ENCODE peak calls at places on chromosome 16, in nine cellular contexts. One of them, this sample, is unnamed.

GRCh38 chr16:59997706-59998105 is 1263.6 kb upstream of the GOT2 start:
- DNase-seq in CD4-positive, CD25-positive, alpha-beta regulatory T cell: no peak
- DNase-seq in fibroblast of lung: no peak
- DNase-seq in GM23248: no peak
- DNase-seq in caudate nucleus: no peak
- DNase-seq in mesendoderm: no peak
- DNase-seq in psoas muscle: no peak
- DNase-seq in osteoblast: no peak
- DNase-seq in effector memory CD4-positive, alpha-beta T cell: no peak
- DNase-seq in this sample: no peak

GRCh38 chr16:25189305-25189704 is 27.4 kb upstream of the AQP8 start:
- DNase-seq in CD4-positive, CD25-positive, alpha-beta regulatory T cell: no peak
- DNase-seq in osteoblast: no peak
- DNase-seq in GM23248: no peak
- DNase-seq in fibroblast of lung: no peak
- DNase-seq in caudate nucleus: no peak
- DNase-seq in effector memory CD4-positive, alpha-beta T cell: no peak
- DNase-seq in mesendoderm: no peak
- DNase-seq in psoas muscle: no peak
- DNase-seq in this sample: no peak

GRCh38 chr16:3756113-3756512 is 38.8 kb upstream of the TRAP1 start:
- DNase-seq in caudate nucleus: no peak
- DNase-seq in CD4-positive, CD25-positive, alpha-beta regulatory T cell: no peak
- DNase-seq in fibroblast of lung: no peak
- DNase-seq in osteoblast: no peak
- DNase-seq in mesendoderm: no peak
- DNase-seq in psoas muscle: no peak
- DNase-seq in effector memory CD4-positive, alpha-beta T cell: no peak
- DNase-seq in GM23248: no peak
- DNase-seq in this sample: no peak

GRCh38 chr16:49054606-49055005 is 227.0 kb downstream of the CBLN1 start:
- DNase-seq in effector memory CD4-positive, alpha-beta T cell: no peak
- DNase-seq in fibroblast of lung: no peak
- DNase-seq in psoas muscle: no peak
- DNase-seq in mesendoderm: no peak
- DNase-seq in osteoblast: no peak
- DNase-seq in GM23248: no peak
- DNase-seq in CD4-positive, CD25-positive, alpha-beta regulatory T cell: no peak
- DNase-seq in caudate nucleus: no peak
- DNase-seq in this sample: no peak

GRCh38 chr16:79716645-79717323 is 116.2 kb upstream of the MAF start:
- DNase-seq in mesendoderm: no peak
- DNase-seq in caudate nucleus: no peak
- DNase-seq in GM23248: no peak
- DNase-seq in psoas muscle: no peak
- DNase-seq in effector memory CD4-positive, alpha-beta T cell: no peak
- DNase-seq in CD4-positive, CD25-positive, alpha-beta regulatory T cell: no peak
- DNase-seq in fibroblast of lung: no peak
- DNase-seq in osteoblast: no peak
- DNase-seq in this sample: no peak

GRCh38 chr16:80023865-80024264 is 423.3 kb upstream of the MAF start:
- DNase-seq in psoas muscle: no peak
- DNase-seq in fibroblast of lung: peak
- DNase-seq in effector memory CD4-positive, alpha-beta T cell: no peak
- DNase-seq in mesendoderm: no peak
- DNase-seq in GM23248: peak
- DNase-seq in caudate nucleus: no peak
- DNase-seq in osteoblast: peak
- DNase-seq in CD4-positive, CD25-positive, alpha-beta regulatory T cell: no peak
- DNase-seq in this sample: no peak

GRCh38 chr16:64892843-64893242 is 229.0 kb downstream of the CDH11 start:
- DNase-seq in osteoblast: peak
- DNase-seq in caudate nucleus: no peak
- DNase-seq in psoas muscle: no peak
- DNase-seq in effector memory CD4-positive, alpha-beta T cell: no peak
- DNase-seq in fibroblast of lung: peak
- DNase-seq in GM23248: peak
- DNase-seq in mesendoderm: no peak
- DNase-seq in CD4-positive, CD25-positive, alpha-beta regulatory T cell: no peak
- DNase-seq in this sample: no peak

GRCh38 chr16:3665508-3665907 is 11.0 kb downstream of the DNASE1 start:
- DNase-seq in psoas muscle: no peak
- DNase-seq in effector memory CD4-positive, alpha-beta T cell: no peak
- DNase-seq in caudate nucleus: no peak
- DNase-seq in mesendoderm: no peak
- DNase-seq in GM23248: no peak
- DNase-seq in osteoblast: no peak
- DNase-seq in fibroblast of lung: no peak
- DNase-seq in CD4-positive, CD25-positive, alpha-beta regulatory T cell: no peak
- DNase-seq in this sample: no peak

GRCh38 chr16:72400257-72401078 is 228.5 kb upstream of the PMFBP1 start:
- DNase-seq in psoas muscle: no peak
- DNase-seq in mesendoderm: peak
- DNase-seq in effector memory CD4-positive, alpha-beta T cell: no peak
- DNase-seq in GM23248: peak
- DNase-seq in caudate nucleus: peak
- DNase-seq in fibroblast of lung: peak
- DNase-seq in CD4-positive, CD25-positive, alpha-beta regulatory T cell: no peak
- DNase-seq in osteoblast: peak
- DNase-seq in this sample: peak

GRCh38 chr16:30567991-30568638 is 3.4 kb downstream of the ZNF688 start:
- DNase-seq in effector memory CD4-positive, alpha-beta T cell: peak
- DNase-seq in caudate nucleus: no peak
- DNase-seq in psoas muscle: no peak
- DNase-seq in fibroblast of lung: peak
- DNase-seq in osteoblast: peak
- DNase-seq in GM23248: peak
- DNase-seq in mesendoderm: no peak
- DNase-seq in CD4-positive, CD25-positive, alpha-beta regulatory T cell: peak
- DNase-seq in this sample: no peak
- H3K27ac ChIP-seq in effector memory CD4-positive, alpha-beta T cell: peak
- H3K27ac ChIP-seq in caudate nucleus: no peak
- H3K27ac ChIP-seq in psoas muscle: no peak
- H3K27ac ChIP-seq in fibroblast of lung: no peak
- H3K27ac ChIP-seq in osteoblast: peak
- H3K27ac ChIP-seq in GM23248: no peak
- H3K27ac ChIP-seq in mesendoderm: no peak
- H3K27ac ChIP-seq in CD4-positive, CD25-positive, alpha-beta regulatory T cell: peak
- H3K27ac ChIP-seq in this sample: no peak

GRCh38 chr16:30380072-30380471 is 2.3 kb downstream of the SEPTIN1 start:
- DNase-seq in GM23248: no peak
- DNase-seq in caudate nucleus: no peak
- DNase-seq in osteoblast: peak
- DNase-seq in psoas muscle: no peak
- DNase-seq in mesendoderm: no peak
- DNase-seq in fibroblast of lung: no peak
- DNase-seq in CD4-positive, CD25-positive, alpha-beta regulatory T cell: no peak
- DNase-seq in effector memory CD4-positive, alpha-beta T cell: no peak
- DNase-seq in this sample: no peak

GRCh38 chr16:30382398-30383015 is at the start of gene SEPTIN1:
- DNase-seq in fibroblast of lung: no peak
- DNase-seq in caudate nucleus: no peak
- DNase-seq in GM23248: no peak
- DNase-seq in effector memory CD4-positive, alpha-beta T cell: peak
- DNase-seq in CD4-positive, CD25-positive, alpha-beta regulatory T cell: peak
- DNase-seq in psoas muscle: no peak
- DNase-seq in osteoblast: no peak
- DNase-seq in mesendoderm: no peak
- DNase-seq in this sample: no peak

GRCh38 chr16:30379165-30379783 is 3.1 kb downstream of the SEPTIN1 start:
- DNase-seq in caudate nucleus: no peak
- DNase-seq in CD4-positive, CD25-positive, alpha-beta regulatory T cell: no peak
- DNase-seq in osteoblast: peak
- DNase-seq in effector memory CD4-positive, alpha-beta T cell: no peak
- DNase-seq in fibroblast of lung: no peak
- DNase-seq in mesendoderm: no peak
- DNase-seq in GM23248: no peak
- DNase-seq in psoas muscle: no peak
- DNase-seq in this sample: no peak

GRCh38 chr16:30381351-30382041 is 865 bp downstream of the SEPTIN1 start:
- DNase-seq in osteoblast: peak
- DNase-seq in effector memory CD4-positive, alpha-beta T cell: no peak
- DNase-seq in psoas muscle: no peak
- DNase-seq in fibroblast of lung: no peak
- DNase-seq in CD4-positive, CD25-positive, alpha-beta regulatory T cell: no peak
- DNase-seq in GM23248: no peak
- DNase-seq in mesendoderm: no peak
- DNase-seq in caudate nucleus: no peak
- DNase-seq in this sample: no peak

GRCh38 chr16:30380801-30381208 is 1.6 kb downstream of the SEPTIN1 start:
- DNase-seq in mesendoderm: no peak
- DNase-seq in effector memory CD4-positive, alpha-beta T cell: no peak
- DNase-seq in psoas muscle: no peak
- DNase-seq in osteoblast: peak
- DNase-seq in CD4-positive, CD25-positive, alpha-beta regulatory T cell: no peak
- DNase-seq in caudate nucleus: no peak
- DNase-seq in fibroblast of lung: no peak
- DNase-seq in GM23248: no peak
- DNase-seq in this sample: no peak
- H3K27ac ChIP-seq in mesendoderm: no peak
- H3K27ac ChIP-seq in effector memory CD4-positive, alpha-beta T cell: peak
- H3K27ac ChIP-seq in psoas muscle: peak
- H3K27ac ChIP-seq in osteoblast: no peak
- H3K27ac ChIP-seq in CD4-positive, CD25-positive, alpha-beta regulatory T cell: peak
- H3K27ac ChIP-seq in caudate nucleus: no peak
- H3K27ac ChIP-seq in fibroblast of lung: no peak
- H3K27ac ChIP-seq in GM23248: no peak
- H3K27ac ChIP-seq in this sample: no peak

GRCh38 chr16:85227924-85228462 is 115.7 kb upstream of the CIBAR2 start:
- DNase-seq in fibroblast of lung: peak
- DNase-seq in effector memory CD4-positive, alpha-beta T cell: no peak
- DNase-seq in mesendoderm: peak
- DNase-seq in CD4-positive, CD25-positive, alpha-beta regulatory T cell: no peak
- DNase-seq in GM23248: peak
- DNase-seq in osteoblast: peak
- DNase-seq in caudate nucleus: no peak
- DNase-seq in psoas muscle: no peak
- DNase-seq in this sample: peak
- H3K27ac ChIP-seq in fibroblast of lung: no peak
- H3K27ac ChIP-seq in effector memory CD4-positive, alpha-beta T cell: no peak
- H3K27ac ChIP-seq in mesendoderm: no peak
- H3K27ac ChIP-seq in CD4-positive, CD25-positive, alpha-beta regulatory T cell: no peak
- H3K27ac ChIP-seq in GM23248: peak
- H3K27ac ChIP-seq in osteoblast: peak
- H3K27ac ChIP-seq in caudate nucleus: no peak
- H3K27ac ChIP-seq in psoas muscle: no peak
- H3K27ac ChIP-seq in this sample: no peak

GRCh38 chr16:61374071-61374470 is 662.2 kb downstream of the CDH8 start:
- DNase-seq in effector memory CD4-positive, alpha-beta T cell: no peak
- DNase-seq in CD4-positive, CD25-positive, alpha-beta regulatory T cell: no peak
- DNase-seq in caudate nucleus: no peak
- DNase-seq in mesendoderm: no peak
- DNase-seq in fibroblast of lung: no peak
- DNase-seq in psoas muscle: no peak
- DNase-seq in osteoblast: no peak
- DNase-seq in GM23248: no peak
- DNase-seq in this sample: no peak
- H3K27ac ChIP-seq in effector memory CD4-positive, alpha-beta T cell: no peak
- H3K27ac ChIP-seq in CD4-positive, CD25-positive, alpha-beta regulatory T cell: no peak
- H3K27ac ChIP-seq in caudate nucleus: no peak
- H3K27ac ChIP-seq in mesendoderm: no peak
- H3K27ac ChIP-seq in fibroblast of lung: no peak
- H3K27ac ChIP-seq in psoas muscle: no peak
- H3K27ac ChIP-seq in osteoblast: no peak
- H3K27ac ChIP-seq in GM23248: no peak
- H3K27ac ChIP-seq in this sample: no peak

GRCh38 chr16:2024026-2024425 is 2.7 kb upstream of the NHERF2 start:
- DNase-seq in osteoblast: no peak
- DNase-seq in psoas muscle: no peak
- DNase-seq in fibroblast of lung: no peak
- DNase-seq in mesendoderm: no peak
- DNase-seq in caudate nucleus: no peak
- DNase-seq in GM23248: no peak
- DNase-seq in effector memory CD4-positive, alpha-beta T cell: no peak
- DNase-seq in CD4-positive, CD25-positive, alpha-beta regulatory T cell: no peak
- DNase-seq in this sample: no peak

GRCh38 chr16:2026461-2027023 is at the start of gene NHERF2:
- DNase-seq in osteoblast: peak
- DNase-seq in caudate nucleus: no peak
- DNase-seq in effector memory CD4-positive, alpha-beta T cell: no peak
- DNase-seq in CD4-positive, CD25-positive, alpha-beta regulatory T cell: no peak
- DNase-seq in fibroblast of lung: no peak
- DNase-seq in psoas muscle: no peak
- DNase-seq in mesendoderm: no peak
- DNase-seq in GM23248: peak
- DNase-seq in this sample: peak

GRCh38 chr16:2025251-2025650 is 1.5 kb upstream of the NHERF2 start:
- DNase-seq in GM23248: no peak
- DNase-seq in CD4-positive, CD25-positive, alpha-beta regulatory T cell: no peak
- DNase-seq in mesendoderm: no peak
- DNase-seq in effector memory CD4-positive, alpha-beta T cell: no peak
- DNase-seq in osteoblast: no peak
- DNase-seq in caudate nucleus: no peak
- DNase-seq in fibroblast of lung: no peak
- DNase-seq in psoas muscle: no peak
- DNase-seq in this sample: no peak

GRCh38 chr16:2027024-2028010 is 615 bp downstream of the NHERF2 start:
- DNase-seq in osteoblast: peak
- DNase-seq in mesendoderm: no peak
- DNase-seq in GM23248: peak
- DNase-seq in caudate nucleus: no peak
- DNase-seq in CD4-positive, CD25-positive, alpha-beta regulatory T cell: no peak
- DNase-seq in psoas muscle: no peak
- DNase-seq in fibroblast of lung: peak
- DNase-seq in effector memory CD4-positive, alpha-beta T cell: no peak
- DNase-seq in this sample: peak

DNA sequence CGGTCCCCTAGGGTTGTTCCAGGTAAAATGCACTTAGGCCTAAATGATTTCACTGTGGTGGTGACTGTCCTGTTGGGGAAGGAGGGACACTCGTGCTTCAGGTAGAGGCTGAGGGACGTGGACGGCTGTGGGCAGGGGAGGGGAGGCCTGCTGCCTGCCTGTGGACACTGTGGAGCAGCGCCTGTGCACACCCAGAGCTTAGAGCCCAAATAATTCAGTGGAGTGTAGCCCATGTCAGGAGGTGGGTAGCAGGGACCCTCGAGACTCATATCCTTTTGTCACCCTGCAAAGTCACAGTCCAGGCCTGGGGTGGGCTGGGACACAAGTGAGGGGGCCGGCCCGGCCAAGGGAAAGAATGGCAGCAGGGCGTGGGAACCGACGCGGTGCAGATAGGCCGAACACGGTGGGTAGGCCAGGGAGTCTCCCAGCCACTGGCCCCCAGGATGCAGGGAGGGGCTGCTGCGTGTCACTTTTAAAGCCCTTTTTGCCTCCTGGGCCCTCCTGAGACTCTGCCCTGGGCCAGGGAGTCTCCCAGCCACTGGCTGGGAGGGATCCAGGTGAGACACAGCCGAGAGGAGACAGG is 733 bp upstream of the NHERF2 start:
- DNase-seq in psoas muscle: no peak
- DNase-seq in osteoblast: no peak
- DNase-seq in fibroblast of lung: no peak
- DNase-seq in CD4-positive, CD25-positive, alpha-beta regulatory T cell: no peak
- DNase-seq in mesendoderm: no peak
- DNase-seq in GM23248: no peak
- DNase-seq in effector memory CD4-positive, alpha-beta T cell: no peak
- DNase-seq in caudate nucleus: no peak
- DNase-seq in this sample: no peak
- H3K27ac ChIP-seq in psoas muscle: peak
- H3K27ac ChIP-seq in osteoblast: no peak
- H3K27ac ChIP-seq in fibroblast of lung: no peak
- H3K27ac ChIP-seq in CD4-positive, CD25-positive, alpha-beta regulatory T cell: no peak
- H3K27ac ChIP-seq in mesendoderm: no peak
- H3K27ac ChIP-seq in GM23248: no peak
- H3K27ac ChIP-seq in effector memory CD4-positive, alpha-beta T cell: no peak
- H3K27ac ChIP-seq in caudate nucleus: no peak
- H3K27ac ChIP-seq in this sample: no peak

This sample was measured in neural progenitor cell.